ENCODE peak calls at places on chromosomes 1 and 21, in four cellular contexts. One of them, this sample, is unnamed.

GRCh38 chr1:33609739-33610138 is 137.3 kb downstream of the ZSCAN20 start:
- DNase-seq in body of pancreas: no peak
- DNase-seq in IMR-90: no peak
- DNase-seq in stomach: no peak
- DNase-seq in this sample: no peak

GRCh38 chr1:108708726-108709660 is 3.7 kb upstream of the FNDC7 start:
- DNase-seq in body of pancreas: no peak
- DNase-seq in IMR-90: no peak
- DNase-seq in stomach: no peak
- DNase-seq in this sample: no peak

GRCh38 chr1:46204406-46204742 is 1.2 kb downstream of the LURAP1 start:
- DNase-seq in body of pancreas: no peak
- DNase-seq in IMR-90: no peak
- DNase-seq in stomach: no peak
- DNase-seq in this sample: no peak

GRCh38 chr21:25836396-25836795 is 101.6 kb downstream of the GABPA start:
- DNase-seq in body of pancreas: no peak
- DNase-seq in IMR-90: no peak
- DNase-seq in stomach: no peak
- DNase-seq in this sample: no peak

GRCh38 chr1:175564119-175564518 is 179.3 kb downstream of the TNR start:
- DNase-seq in body of pancreas: no peak
- DNase-seq in IMR-90: no peak
- DNase-seq in stomach: no peak
- DNase-seq in this sample: no peak

GRCh38 chr1:94636625-94637024 is 95.1 kb upstream of the F3 start:
- DNase-seq in body of pancreas: no peak
- DNase-seq in IMR-90: peak
- DNase-seq in stomach: no peak
- DNase-seq in this sample: no peak

GRCh38 chr1:181112071-181112929 is 23.8 kb downstream of the IER5 start:
- DNase-seq in body of pancreas: peak
- DNase-seq in IMR-90: peak
- DNase-seq in stomach: peak
- DNase-seq in this sample: no peak

GRCh38 chr1:235739124-235739523 is 89.5 kb upstream of the GNG4 start:
- DNase-seq in body of pancreas: peak
- DNase-seq in IMR-90: peak
- DNase-seq in stomach: peak
- DNase-seq in this sample: no peak

GRCh38 chr21:37367758-37368535 is 1.4 kb downstream of the DYRK1A start:
- DNase-seq in body of pancreas: peak
- DNase-seq in IMR-90: peak
- DNase-seq in stomach: peak
- DNase-seq in this sample: no peak

GRCh38 chr1:41321277-41321676 is 40.0 kb upstream of the FOXO6 start:
- DNase-seq in body of pancreas: no peak
- DNase-seq in IMR-90: no peak
- DNase-seq in stomach: no peak
- DNase-seq in this sample: no peak

GRCh38 chr1:67372136-67372535 is 58.1 kb downstream of the SERBP1 start:
- DNase-seq in body of pancreas: no peak
- DNase-seq in IMR-90: peak
- DNase-seq in stomach: no peak
- DNase-seq in this sample: no peak

GRCh38 chr1:160209656-160210046 is 4.5 kb downstream of the PEA15 start:
- DNase-seq in body of pancreas: peak
- DNase-seq in IMR-90: no peak
- DNase-seq in stomach: no peak
- DNase-seq in this sample: no peak

GRCh38 chr1:67630438-67631045 is 54.5 kb upstream of the GADD45A start:
- DNase-seq in body of pancreas: no peak
- DNase-seq in IMR-90: no peak
- DNase-seq in stomach: no peak
- DNase-seq in this sample: no peak

GRCh38 chr1:90800012-90800717 is 83.1 kb upstream of the BARHL2 start:
- DNase-seq in body of pancreas: no peak
- DNase-seq in IMR-90: no peak
- DNase-seq in stomach: no peak
- DNase-seq in this sample: no peak

GRCh38 chr1:230621290-230622022 is 20.8 kb upstream of the COG2 start:
- DNase-seq in body of pancreas: no peak
- DNase-seq in IMR-90: no peak
- DNase-seq in stomach: no peak
- DNase-seq in this sample: no peak

GRCh38 chr21:43374228-43374885 is 52.6 kb downstream of the SIK1 start:
- DNase-seq in body of pancreas: no peak
- DNase-seq in IMR-90: no peak
- DNase-seq in stomach: no peak
- DNase-seq in this sample: no peak

GRCh38 chr1:15957221-15958090 is 18.4 kb downstream of the ZBTB17 start:
- DNase-seq in body of pancreas: no peak
- DNase-seq in IMR-90: no peak
- DNase-seq in stomach: no peak
- DNase-seq in this sample: no peak

GRCh38 chr1:154945962-154946850 is 9.7 kb upstream of the PMVK start:
- DNase-seq in body of pancreas: no peak
- DNase-seq in IMR-90: no peak
- DNase-seq in stomach: no peak
- DNase-seq in this sample: no peak

GRCh38 chr1:107810552-107810951 is 154.4 kb downstream of the VAV3 start:
- DNase-seq in body of pancreas: no peak
- DNase-seq in IMR-90: no peak
- DNase-seq in stomach: no peak
- DNase-seq in this sample: no peak

GRCh38 chr1:77039739-77040138 is 172.5 kb downstream of the ST6GALNAC5 start:
- DNase-seq in body of pancreas: peak
- DNase-seq in IMR-90: peak
- DNase-seq in stomach: no peak
- DNase-seq in this sample: no peak

GRCh38 chr21:41369105-41369914 is 7.5 kb downstream of the MX2 start:
- DNase-seq in body of pancreas: peak
- DNase-seq in IMR-90: no peak
- DNase-seq in stomach: no peak
- DNase-seq in this sample: no peak

GRCh38 chr1:43227138-43227836 is 42.5 kb upstream of the TMEM125 start:
- DNase-seq in body of pancreas: peak
- DNase-seq in IMR-90: peak
- DNase-seq in stomach: peak
- DNase-seq in this sample: peak

GRCh38 chr1:46724991-46725735 is 6.2 kb upstream of the EFCAB14 start:
- DNase-seq in body of pancreas: peak
- DNase-seq in IMR-90: peak
- DNase-seq in stomach: peak
- DNase-seq in this sample: no peak

GRCh38 chr1:62588000-62588399 is 9.3 kb upstream of the ANGPTL3 start:
- DNase-seq in body of pancreas: no peak
- DNase-seq in IMR-90: peak
- DNase-seq in stomach: no peak
- DNase-seq in this sample: no peak

GRCh38 chr1:25769625-25770024 is 30.4 kb upstream of the SELENON start:
- DNase-seq in body of pancreas: no peak
- DNase-seq in IMR-90: no peak
- DNase-seq in stomach: no peak
- DNase-seq in this sample: no peak

GRCh38 chr1:6424619-6425593 is at the start of gene ESPN:
- DNase-seq in body of pancreas: no peak
- DNase-seq in IMR-90: no peak
- DNase-seq in stomach: no peak
- DNase-seq in this sample: no peak
- H3K4me3 ChIP-seq in body of pancreas: no peak
- H3K4me3 ChIP-seq in IMR-90: no peak
- H3K4me3 ChIP-seq in stomach: peak
- H3K4me3 ChIP-seq in this sample: peak

GRCh38 chr1:36161656-36162531 is 5.9 kb downstream of the MAP7D1 start:
- DNase-seq in body of pancreas: peak
- DNase-seq in IMR-90: no peak
- DNase-seq in stomach: peak
- DNase-seq in this sample: no peak
- TF ChIP-seq POLR2A in body of pancreas: peak
- TF ChIP-seq POLR2A in IMR-90: no peak
- TF ChIP-seq POLR2A in stomach: no peak
- TF ChIP-seq POLR2A in this sample: no peak

GRCh38 chr1:8603220-8603616 is 214.2 kb downstream of the RERE start:
- DNase-seq in body of pancreas: no peak
- DNase-seq in IMR-90: peak
- DNase-seq in stomach: no peak
- DNase-seq in this sample: no peak
- H3K4me3 ChIP-seq in body of pancreas: no peak
- H3K4me3 ChIP-seq in IMR-90: no peak
- H3K4me3 ChIP-seq in stomach: no peak
- H3K4me3 ChIP-seq in this sample: no peak

GRCh38 chr1:26889580-26890466 is at the start of gene GPN2:
- DNase-seq in body of pancreas: peak
- DNase-seq in IMR-90: peak
- DNase-seq in stomach: peak
- DNase-seq in this sample: peak
- TF ChIP-seq POLR2A in body of pancreas: peak
- TF ChIP-seq POLR2A in IMR-90: peak
- TF ChIP-seq POLR2A in stomach: no peak
- TF ChIP-seq POLR2A in this sample: peak

GRCh38 chr1:217953922-217954321 is 322.8 kb downstream of the SPATA17 start:
- DNase-seq in body of pancreas: peak
- DNase-seq in IMR-90: no peak
- DNase-seq in stomach: no peak
- DNase-seq in this sample: no peak

GRCh38 chr1:217953330-217953729 is 322.2 kb downstream of the SPATA17 start:
- DNase-seq in body of pancreas: no peak
- DNase-seq in IMR-90: no peak
- DNase-seq in stomach: no peak
- DNase-seq in this sample: no peak

DNA sequence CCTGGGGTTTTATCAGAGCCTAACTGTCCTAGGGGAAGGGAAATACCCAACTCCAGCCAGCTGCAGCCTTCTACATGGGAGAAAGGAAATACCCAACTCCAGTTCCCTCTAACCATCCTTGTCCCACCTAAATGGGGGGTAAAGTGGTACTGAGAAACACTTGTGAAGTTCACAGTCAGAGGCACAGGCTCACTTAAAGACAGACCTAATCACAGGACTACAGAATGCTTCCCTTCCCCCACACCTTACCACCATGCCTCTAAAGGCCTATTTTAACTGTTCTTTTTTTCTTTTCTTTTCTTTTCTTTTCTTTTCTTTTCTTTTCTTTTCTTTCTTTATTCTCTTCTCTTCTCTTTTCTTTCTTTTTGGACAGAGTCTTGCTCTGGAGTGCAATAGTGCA is 324.6 kb downstream of the SPATA17 start:
- DNase-seq in body of pancreas: no peak
- DNase-seq in IMR-90: no peak
- DNase-seq in stomach: no peak
- DNase-seq in this sample: no peak
- H3K4me3 ChIP-seq in body of pancreas: no peak
- H3K4me3 ChIP-seq in IMR-90: no peak
- H3K4me3 ChIP-seq in stomach: no peak
- H3K4me3 ChIP-seq in this sample: no peak

GRCh38 chr1:1782399-1783221 is 4.3 kb upstream of the NADK start:
- DNase-seq in body of pancreas: peak
- DNase-seq in IMR-90: peak
- DNase-seq in stomach: peak
- DNase-seq in this sample: no peak
- TF ChIP-seq POLR2A in body of pancreas: peak
- TF ChIP-seq POLR2A in IMR-90: no peak
- TF ChIP-seq POLR2A in stomach: no peak
- TF ChIP-seq POLR2A in this sample: no peak

DNA sequence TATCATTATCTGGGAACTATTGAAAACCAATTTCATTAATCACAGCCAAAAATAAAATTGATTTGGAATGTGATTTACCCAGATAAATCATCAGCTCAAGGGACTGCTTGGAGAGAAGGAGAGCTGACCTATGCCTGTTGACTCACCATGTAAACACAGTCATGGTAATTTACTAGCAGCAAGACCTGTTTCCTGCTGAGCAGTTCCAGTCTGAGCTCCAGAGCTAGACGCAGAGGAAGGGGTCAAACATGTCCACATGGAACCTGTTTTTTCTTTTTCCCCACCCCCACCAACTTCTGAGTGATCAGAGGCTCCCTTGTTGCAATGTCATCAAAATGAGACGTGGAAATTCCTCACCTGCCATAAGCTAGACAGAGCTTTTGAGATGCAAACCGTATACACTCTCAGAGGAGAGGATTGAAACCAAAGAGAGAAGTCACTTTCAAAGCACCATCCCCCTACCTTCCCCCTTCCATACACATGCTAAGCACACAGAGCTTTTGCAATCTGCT is 56.0 kb upstream of the PTGFRN start:
- DNase-seq in body of pancreas: peak
- DNase-seq in IMR-90: peak
- DNase-seq in stomach: peak
- DNase-seq in this sample: no peak
- H3K4me3 ChIP-seq in body of pancreas: no peak
- H3K4me3 ChIP-seq in IMR-90: no peak
- H3K4me3 ChIP-seq in stomach: no peak
- H3K4me3 ChIP-seq in this sample: no peak

GRCh38 chr1:70415882-70416281 is 4.8 kb downstream of the CTH start:
- DNase-seq in body of pancreas: no peak
- DNase-seq in IMR-90: no peak
- DNase-seq in stomach: no peak
- DNase-seq in this sample: no peak

GRCh38 chr1:70409136-70409535 is 1.9 kb upstream of the CTH start:
- DNase-seq in body of pancreas: no peak
- DNase-seq in IMR-90: no peak
- DNase-seq in stomach: no peak
- DNase-seq in this sample: no peak

GRCh38 chr1:70411360-70411844 is 334 bp downstream of the CTH start:
- DNase-seq in body of pancreas: no peak
- DNase-seq in IMR-90: peak
- DNase-seq in stomach: no peak
- DNase-seq in this sample: no peak

GRCh38 chr1:70405780-70406416 is 5.2 kb upstream of the CTH start:
- DNase-seq in body of pancreas: no peak
- DNase-seq in IMR-90: no peak
- DNase-seq in stomach: no peak
- DNase-seq in this sample: no peak

GRCh38 chr1:70410604-70411359 is at the start of gene CTH:
- DNase-seq in body of pancreas: peak
- DNase-seq in IMR-90: peak
- DNase-seq in stomach: peak
- DNase-seq in this sample: peak
- TF ChIP-seq POLR2A in body of pancreas: peak
- TF ChIP-seq POLR2A in IMR-90: peak
- TF ChIP-seq POLR2A in stomach: no peak
- TF ChIP-seq POLR2A in this sample: no peak

DNA sequence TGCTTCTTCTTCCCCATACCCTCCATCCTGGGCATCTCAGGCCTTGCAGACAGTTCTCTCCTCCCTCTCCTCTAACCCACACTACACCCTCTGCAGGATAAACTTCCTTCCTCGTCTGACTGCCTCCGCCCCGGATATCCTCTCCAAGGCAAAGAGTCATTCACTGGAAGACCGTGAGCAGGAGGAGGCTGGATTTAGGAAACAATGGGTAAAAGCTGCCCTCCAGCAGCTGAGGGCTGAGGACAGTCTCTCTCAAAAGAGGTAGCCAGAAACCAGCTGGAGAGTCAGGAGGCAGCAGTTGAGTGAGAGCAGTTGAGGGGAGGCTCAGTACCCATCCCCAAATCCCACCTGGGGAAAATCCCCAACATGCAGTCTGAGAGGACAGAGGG is 1.4 kb downstream of the CSRP1 start:
- DNase-seq in body of pancreas: no peak
- DNase-seq in IMR-90: peak
- DNase-seq in stomach: no peak
- DNase-seq in this sample: no peak
- H3K4me3 ChIP-seq in body of pancreas: no peak
- H3K4me3 ChIP-seq in IMR-90: peak
- H3K4me3 ChIP-seq in stomach: peak
- H3K4me3 ChIP-seq in this sample: peak

GRCh38 chr1:163655565-163655964 is 333.8 kb downstream of the NUF2 start:
- DNase-seq in body of pancreas: no peak
- DNase-seq in IMR-90: no peak
- DNase-seq in stomach: no peak
- DNase-seq in this sample: no peak
- TF ChIP-seq POLR2A in body of pancreas: no peak
- TF ChIP-seq POLR2A in IMR-90: no peak
- TF ChIP-seq POLR2A in stomach: no peak
- TF ChIP-seq POLR2A in this sample: no peak